ENCODE peak calls at places on chromosomes 12 and 14, in eight cellular contexts. D is K562, S is adrenal gland, V is ascending aorta, K is GM12865, X is AG04450, Q is ovary, Z is colonic mucosa. M is an unnamed sample.

GRCh38 chr14:45198551-45198950 is 54.5 kb downstream of the MIS18BP1 start:
- DNase-seq in S (no peak), K (no peak), D (no peak), V (no peak), X (no peak), Q (no peak), Z (no peak), M (no peak)

GRCh38 chr14:74510211-74510931 is 16.8 kb downstream of the ISCA2 start:
- DNase-seq in Q (no peak), Z (no peak), D (no peak), K (no peak), V (no peak), X (no peak), S (no peak), M (no peak)

GRCh38 chr12:106226884-106227640 is 20.8 kb downstream of the CKAP4 start:
- DNase-seq in K (peak; percentile 56), D (peak; percentile 53), Z (peak; percentile 47), V (no peak), S (peak; percentile 42), Q (no peak), X (no peak), M (no peak)

GRCh38 chr12:56957229-56958052 is at the start of gene RDH16:
- DNase-seq in Z (no peak), V (no peak), K (no peak), D (peak; percentile 2), Q (no peak), S (no peak), X (no peak), M (no peak)

GRCh38 chr14:89417111-89417468 is at the start of gene FOXN3:
- DNase-seq in V (peak; percentile 95), Z (peak; percentile 95), K (peak; percentile 95), X (peak; percentile 68), S (peak; percentile 93), D (peak; percentile 73), Q (peak; percentile 93), M (peak; percentile 55)

GRCh38 chr14:91061309-91061887 is 957 bp upstream of the RPS6KA5 start:
- DNase-seq in Z (no peak), D (no peak), X (no peak), S (no peak), Q (no peak), K (no peak), V (no peak), M (no peak)

GRCh38 chr12:86627001-86627400 is 370.8 kb upstream of the MGAT4C start:
- DNase-seq in K (no peak), D (no peak), Z (no peak), V (no peak), S (no peak), X (no peak), Q (no peak), M (no peak)

GRCh38 chr12:89977356-89978185 is 268.9 kb upstream of the ATP2B1 start:
- DNase-seq in K (no peak), Z (no peak), V (no peak), S (no peak), D (no peak), X (no peak), Q (no peak), M (no peak)

GRCh38 chr14:52801014-52801708 is 9.8 kb upstream of the GNPNAT1 start:
- DNase-seq in S (no peak), X (peak; percentile 39), V (peak; percentile 89), Z (no peak), K (no peak), Q (no peak), D (no peak), M (peak; percentile 65)

GRCh38 chr14:90114554-90114953 is 52.8 kb downstream of the KCNK13 start:
- DNase-seq in K (no peak), Z (no peak), S (no peak), V (no peak), D (no peak), Q (no peak), X (no peak), M (no peak)

GRCh38 chr12:93679308-93679933 is 2.2 kb downstream of the CRADD start:
- DNase-seq in K (no peak), X (no peak), D (no peak), Z (no peak), Q (no peak), V (no peak), S (peak; percentile 46), M (no peak)

GRCh38 chr12:98073610-98074009 is 441.8 kb upstream of the TMPO start:
- DNase-seq in X (no peak), Q (no peak), S (peak; percentile 24), Z (no peak), V (no peak), D (no peak), K (no peak), M (no peak)

DNA sequence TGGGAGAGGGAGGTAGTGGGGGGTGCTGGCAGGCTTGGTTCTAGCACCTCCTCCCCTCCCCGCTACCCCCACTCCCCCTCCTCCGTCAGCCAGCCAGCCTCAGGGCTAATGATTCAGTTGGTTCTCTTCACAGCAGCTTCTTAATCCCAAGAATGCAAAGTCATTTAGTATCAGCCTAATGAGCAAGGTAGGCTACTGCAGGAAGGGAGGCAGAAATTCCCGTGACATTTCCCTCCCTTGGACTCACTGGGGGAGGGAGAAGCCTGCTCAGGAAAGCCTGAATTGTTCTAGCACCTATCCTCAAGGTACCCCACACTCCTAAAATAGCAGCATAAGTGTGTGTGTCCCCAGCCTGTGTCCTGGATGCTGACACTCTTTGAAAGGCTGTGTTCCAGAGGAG is 29.8 kb downstream of the ITPK1 start:
- DNase-seq in V (no peak), S (no peak), Z (no peak), Q (no peak), K (no peak), X (no peak), D (no peak), M (peak; percentile 50)
- H3K4me3 ChIP-seq in V (no peak overlapping the region), S (no peak overlapping the region), Z (no peak overlapping the region), Q (no peak overlapping the region), K (peak overlapping the region; percentile 2), X (no peak overlapping the region), D (no peak overlapping the region), M (no peak overlapping the region)

DNA sequence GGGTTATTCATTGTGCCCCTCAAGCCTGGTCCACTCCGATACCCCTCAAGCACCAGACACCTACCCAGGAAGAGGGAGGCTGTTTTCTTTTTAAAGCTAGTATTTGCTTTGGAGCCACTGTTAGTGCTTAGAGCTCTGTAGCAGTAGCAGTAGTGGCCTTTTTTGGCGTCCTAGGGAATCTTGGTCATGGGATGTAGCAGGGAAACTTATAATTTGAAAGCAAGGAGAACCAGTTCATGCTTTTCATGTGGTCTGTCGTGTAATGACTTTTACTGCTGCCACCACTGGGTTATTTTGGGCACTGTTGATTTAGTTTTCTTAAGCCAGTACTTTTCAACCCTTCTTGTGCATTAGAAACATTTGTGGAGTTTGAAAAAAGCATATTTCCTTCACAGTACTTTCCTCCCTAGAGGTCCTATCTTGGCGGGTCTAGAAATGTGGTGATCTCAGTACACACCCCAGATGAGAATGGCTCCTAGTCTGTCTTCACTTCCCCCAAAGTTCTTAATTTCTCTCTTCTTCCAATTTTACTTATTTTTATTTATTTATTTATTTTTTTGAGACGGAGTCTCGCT is 49.7 kb downstream of the MARK3 start:
- DNase-seq in X (no peak), V (no peak), Z (no peak), S (no peak), K (no peak), D (no peak), Q (no peak), M (no peak)
- TF ChIP-seq CTCF in X (no peak), V (no peak), Z (no peak), S (no peak), K (no peak), D (no peak), Q (no peak), M (no peak)

DNA sequence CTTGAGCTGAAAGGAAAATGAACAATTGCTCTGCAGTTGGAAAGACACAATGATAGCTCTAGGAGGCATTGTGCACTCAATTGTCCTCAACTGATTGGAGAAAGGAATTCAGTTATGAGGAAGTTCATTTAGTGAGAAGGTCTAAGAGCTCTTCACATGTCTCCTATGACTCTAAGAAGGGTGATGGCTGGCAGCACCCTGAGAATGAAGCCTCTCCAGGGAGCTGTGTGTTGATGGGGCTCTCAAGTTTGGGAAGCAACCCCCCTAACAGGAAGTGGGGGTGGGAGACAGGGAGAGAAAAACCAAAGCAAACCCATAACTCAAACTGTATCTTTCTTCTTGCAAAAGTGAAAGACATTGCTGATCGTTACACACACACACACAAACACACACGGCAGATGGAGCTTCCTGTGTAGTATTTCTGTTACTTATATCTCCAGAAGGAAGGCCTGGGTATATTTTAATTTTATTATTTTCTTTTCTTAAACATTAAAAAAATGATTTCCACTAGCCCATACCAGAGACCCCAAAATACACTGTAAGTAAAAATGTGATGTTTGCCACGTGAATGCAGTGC is 21.2 kb downstream of the CHST11 start:
- DNase-seq in X (no peak), Z (no peak), S (no peak), D (no peak), V (no peak), K (peak; percentile 39), Q (no peak), M (no peak)
- H3K4me3 ChIP-seq in X (no peak overlapping the region), Z (no peak overlapping the region), S (no peak overlapping the region), D (no peak overlapping the region), V (no peak overlapping the region), K (peak overlapping the region; percentile 55), Q (no peak overlapping the region), M (no peak overlapping the region)

DNA sequence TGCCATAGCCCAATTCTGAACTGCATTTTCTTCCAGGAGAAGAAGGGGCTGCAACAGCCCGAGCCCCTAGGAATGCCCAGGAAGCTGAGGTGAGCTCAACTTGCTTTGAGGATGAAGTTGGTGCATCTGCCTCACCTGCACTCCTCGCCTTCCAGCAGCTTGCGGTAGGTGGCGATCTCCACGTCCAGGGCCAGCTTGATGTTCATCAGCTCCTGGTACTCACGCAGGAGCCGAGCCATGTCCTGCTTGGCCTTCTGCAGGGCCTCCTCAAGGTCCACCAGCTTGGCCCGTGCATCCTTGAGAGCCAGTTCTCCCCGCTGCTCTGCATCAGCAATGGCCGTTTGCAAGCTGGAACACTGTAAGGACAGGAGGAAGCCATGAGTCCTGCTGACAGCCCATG is 6.0 kb downstream of the KRT75 start:
- DNase-seq in K (no peak), X (no peak), Z (no peak), Q (no peak), V (no peak), S (no peak), D (no peak), M (no peak)
- TF ChIP-seq CTCF in K (no peak), X (no peak), Z (no peak), Q (no peak), V (no peak), S (no peak), D (peak; percentile 45), M (no peak)

DNA sequence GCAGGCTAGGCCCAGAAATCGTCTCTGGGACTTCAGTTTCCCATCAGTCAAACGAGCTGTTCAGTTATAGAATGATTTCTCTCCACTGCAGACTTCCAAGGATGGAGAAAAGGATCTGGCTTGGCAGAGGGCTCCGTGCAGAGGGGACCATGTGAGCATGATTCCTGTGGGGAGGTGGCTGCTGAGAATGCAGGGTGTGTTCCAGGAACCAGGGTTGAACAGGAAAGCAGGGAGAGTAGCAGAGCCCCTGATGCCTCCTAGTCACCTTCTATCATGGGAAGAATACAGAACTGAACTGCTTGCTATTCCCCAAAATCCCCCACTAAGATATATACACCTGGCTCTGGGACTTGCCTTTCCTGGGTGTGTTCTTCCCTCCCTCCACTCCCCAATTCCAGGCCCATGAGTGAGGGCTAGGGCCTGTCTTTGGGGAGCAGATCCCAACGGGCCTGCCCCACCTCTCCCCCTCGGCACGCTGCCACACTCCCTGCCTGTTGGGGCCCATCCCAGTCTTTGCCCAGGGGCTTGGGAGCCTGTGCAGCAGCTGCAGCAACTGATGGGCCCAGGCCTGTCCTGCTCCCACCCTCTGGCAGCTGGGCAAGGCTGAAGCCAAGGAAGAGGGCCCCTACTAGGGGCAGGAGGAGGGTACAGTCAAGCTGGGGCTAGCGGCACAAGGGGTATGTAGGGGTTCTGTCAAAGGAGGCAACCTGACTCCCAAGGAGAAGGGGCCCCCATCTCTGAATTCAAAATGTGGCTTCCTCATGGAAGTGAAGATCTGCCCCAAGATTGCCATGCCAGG is 3.3 kb downstream of the AJUBA start:
- DNase-seq in D (no peak), Z (peak; percentile 34), Q (no peak), X (no peak), K (no peak), V (no peak), S (no peak), M (no peak)
- H3K4me3 ChIP-seq in D (no peak overlapping the region), Z (no peak overlapping the region), Q (no peak overlapping the region), X (peak overlapping the region; percentile 92), K (no peak overlapping the region), V (no peak overlapping the region), S (no peak overlapping the region), M (peak overlapping the region; percentile 89)